ENCODE peak calls at places on chromosome 15, in four cellular contexts. F is NCI-H460, G is AG09309, P is RCC 7860. L is an unnamed sample.

GRCh38 chr15:100771745-100772144 is 107.9 kb upstream of the ALDH1A3 start:
- DNase-seq in G (no peak), P (no peak), F (no peak), L (no peak)

GRCh38 chr15:37980010-37980409 is 45.6 kb downstream of the TMCO5A start:
- DNase-seq in F (no peak), G (no peak), P (no peak), L (no peak)

GRCh38 chr15:70151441-70151840 is 53.7 kb upstream of the TLE3 start:
- DNase-seq in F (no peak), P (no peak), G (no peak), L (no peak)

GRCh38 chr15:89112341-89112971 is 24.2 kb downstream of the ABHD2 start:
- DNase-seq in G (no peak), P (peak; percentile 17), F (no peak), L (no peak)

GRCh38 chr15:52112203-52112750 is 298 bp downstream of the BCL2L10 start:
- DNase-seq in G (no peak), F (no peak), P (no peak), L (no peak)

GRCh38 chr15:61141497-61142125 is 87.5 kb downstream of the RORA start:
- DNase-seq in G (no peak), P (no peak), F (no peak), L (no peak)

GRCh38 chr15:70101459-70102113 is 3.9 kb upstream of the TLE3 start:
- DNase-seq in F (peak; percentile 70), G (peak; percentile 11), P (peak; percentile 68), L (no peak)

GRCh38 chr15:66405605-66406004 is 18.9 kb downstream of the MAP2K1 start:
- DNase-seq in F (no peak), G (no peak), P (no peak), L (no peak)

GRCh38 chr15:25060472-25060803 is 105.7 kb downstream of the SNRPN start:
- DNase-seq in F (no peak), P (no peak), G (no peak), L (no peak)

GRCh38 chr15:60416519-60416918 is 18.7 kb upstream of the ANXA2 start:
- DNase-seq in P (no peak), F (no peak), G (no peak), L (no peak)

GRCh38 chr15:62306851-62307504 is 141.9 kb upstream of the C2CD4B start:
- DNase-seq in P (peak; percentile 70), G (peak; percentile 43), F (peak; percentile 74), L (peak; percentile 72)

GRCh38 chr15:62835762-62836161 is 206.8 kb upstream of the TPM1 start:
- DNase-seq in F (no peak), P (no peak), G (no peak), L (no peak)

GRCh38 chr15:62895139-62895866 is 147.2 kb upstream of the TPM1 start:
- DNase-seq in P (peak; percentile 54), F (peak; percentile 36), G (no peak), L (peak; percentile 18)

GRCh38 chr15:80695911-80696651 is 971 bp downstream of the ABHD17C start:
- DNase-seq in G (no peak), F (peak; percentile 17), P (peak; percentile 28), L (peak; percentile 42)

GRCh38 chr15:93983501-93983900 is 247.9 kb upstream of the MCTP2 start:
- DNase-seq in P (no peak), G (no peak), F (no peak), L (no peak)

GRCh38 chr15:40358492-40359353 is 704 bp downstream of the DISP2 start:
- DNase-seq in P (no peak), F (no peak), G (no peak), L (no peak)

GRCh38 chr15:63238796-63239195 is 38.6 kb upstream of the APH1B start:
- DNase-seq in F (no peak), G (peak; percentile 54), P (no peak), L (no peak)